ENCODE peak calls at places on chromosomes 5 and 9, in six cellular contexts. E is OCI-LY7, M is SK-N-SH, H is HCT116, W is GM23248, U is GM23338. K is an unnamed sample. For H3K9me2, the result is how much of the 10 kb centered on the place peaks cover.

GRCh38 chr5:6592611-6593010 is 40.2 kb downstream of the NSUN2 start:
- DNase-seq in E (no peak), M (no peak), H (no peak), W (peak), U (no peak), K (no peak)

GRCh38 chr5:179128041-179128365 is 67.8 kb downstream of the ZNF354C start:
- DNase-seq in E (no peak), M (no peak), H (no peak), W (no peak), U (no peak), K (no peak)

GRCh38 chr5:124461110-124461509 is 285.3 kb downstream of the ZNF608 start:
- DNase-seq in E (no peak), M (no peak), H (no peak), W (no peak), U (no peak), K (no peak)

GRCh38 chr9:28915256-28915930 is 1342.1 kb upstream of the C9orf72 start:
- DNase-seq in E (no peak), M (no peak), H (no peak), W (no peak), U (no peak), K (peak)

GRCh38 chr9:73219985-73220626 is 68.4 kb downstream of the ANXA1 start:
- DNase-seq in E (no peak), M (no peak), H (no peak), W (peak), U (no peak), K (no peak)

GRCh38 chr9:112334319-112334828 is 955 bp upstream of the PTBP3 start:
- DNase-seq in E (peak), M (no peak), H (no peak), W (peak), U (peak), K (peak)

GRCh38 chr5:163916376-163916775 is 411.0 kb downstream of the MAT2B start:
- DNase-seq in E (peak), M (no peak), H (no peak), W (no peak), U (no peak), K (no peak)

GRCh38 chr9:68780377-68780707 is 75.3 kb downstream of the PIP5K1B start:
- DNase-seq in E (no peak), M (no peak), H (no peak), W (no peak), U (no peak), K (peak)

GRCh38 chr5:130496215-130496614 is 592.0 kb downstream of the CHSY3 start:
- DNase-seq in E (no peak), M (no peak), H (no peak), W (no peak), U (no peak), K (no peak)

GRCh38 chr5:117562647-117563046 is 988.0 kb upstream of the SEMA6A start:
- DNase-seq in E (no peak), M (no peak), H (no peak), W (no peak), U (no peak), K (no peak)
- H3K9me2 ChIP-seq in E (under half), M (under half), H (under half), W (under half), U (under half), K (under half)

GRCh38 chr5:14714706-14715105 is 50.2 kb downstream of the OTULIN start:
- DNase-seq in E (no peak), M (no peak), H (no peak), W (no peak), U (no peak), K (peak)
- H3K9me2 ChIP-seq in E (under half), M (under half), H (under half), W (under half), U (under half), K (under half)

GRCh38 chr9:116815828-116816227 is 128.7 kb downstream of the TRIM32 start:
- DNase-seq in E (no peak), M (no peak), H (no peak), W (no peak), U (no peak), K (no peak)
- H3K9me2 ChIP-seq in E (under half), M (under half), H (under half), W (under half), U (under half), K (under half)

GRCh38 chr5:75331-76320 is 16.3 kb upstream of the PLEKHG4B start:
- DNase-seq in E (no peak), M (no peak), H (no peak), W (no peak), U (no peak), K (no peak)
- H3K9me2 ChIP-seq in E (under half), M (under half), H (under half), W (under half), U (under half), K (under half)

GRCh38 chr5:129118826-129119225 is 24.3 kb downstream of the ISOC1 start:
- DNase-seq in E (no peak), M (no peak), H (no peak), W (no peak), U (no peak), K (no peak)

GRCh38 chr5:129115680-129116079 is 21.1 kb downstream of the ISOC1 start:
- DNase-seq in E (no peak), M (no peak), H (no peak), W (no peak), U (no peak), K (no peak)

GRCh38 chr5:129118405-129118804 is 23.9 kb downstream of the ISOC1 start:
- DNase-seq in E (no peak), M (no peak), H (no peak), W (no peak), U (no peak), K (no peak)

GRCh38 chr5:129114539-129115193 is 20.1 kb downstream of the ISOC1 start:
- DNase-seq in E (no peak), M (no peak), H (no peak), W (no peak), U (no peak), K (no peak)

GRCh38 chr5:129116797-129117196 is 22.2 kb downstream of the ISOC1 start:
- DNase-seq in E (no peak), M (no peak), H (no peak), W (no peak), U (peak), K (no peak)
- H3K9me2 ChIP-seq in E (under half), M (under half), H (under half), W (under half), U (under half), K (under half)

GRCh38 chr9:93911871-93912554 is 43.1 kb downstream of the BARX1 start:
- DNase-seq in E (no peak), M (no peak), H (no peak), W (no peak), U (peak), K (no peak)
- H3K9me2 ChIP-seq in E (under half), M (under half), H (under half), W (under half), U (under half), K (under half)

GRCh38 chr5:15001512-15001911 is 129.9 kb upstream of the ANKH start:
- DNase-seq in E (no peak), M (no peak), H (no peak), W (no peak), U (no peak), K (no peak)
- H3K9me2 ChIP-seq in E (under half), M (under half), H (under half), W (under half), U (under half), K (under half)

K was measured in PC-9.